ENCODE peak calls at places on chromosomes 2 and 18, in nine cellular contexts. I is gastrocnemius medialis, B is breast epithelium, W is K562, A is Peyer's patch, X is A549, E is upper lobe of left lung, S is NB4, O is tibial nerve. D is an unnamed sample.

GRCh38 chr2:10599921-10600320 is 89.9 kb downstream of the NOL10 start:
- DNase-seq in A (no peak), E (no peak), I (no peak), S (no peak), O (no peak), X (no peak), B (no peak), W (no peak), D (no peak)

GRCh38 chr2:204948822-204949221 is 403.5 kb downstream of the PARD3B start:
- DNase-seq in I (no peak), W (no peak), X (no peak), E (no peak), A (no peak), B (no peak), O (no peak), S (no peak), D (no peak)

GRCh38 chr18:41113885-41114482 is 841.0 kb upstream of the PIK3C3 start:
- DNase-seq in X (no peak), A (no peak), W (no peak), E (no peak), I (no peak), O (no peak), S (no peak), B (no peak), D (no peak)

GRCh38 chr2:207767461-207768167 is 2.1 kb downstream of the FZD5 start:
- DNase-seq in O (no peak), A (peak), E (peak), X (peak), I (no peak), B (no peak), S (no peak), W (no peak), D (no peak)

GRCh38 chr18:47283476-47283875 is 32.0 kb upstream of the SKOR2 start:
- DNase-seq in O (no peak), X (peak), B (no peak), A (no peak), I (no peak), W (peak), E (no peak), S (peak), D (no peak)

GRCh38 chr2:30046396-30046795 is 100.4 kb upstream of the YPEL5 start:
- DNase-seq in S (no peak), W (no peak), I (no peak), O (no peak), X (no peak), A (no peak), B (no peak), E (no peak), D (no peak)

GRCh38 chr2:218891275-218892135 is 10.9 kb downstream of the WNT10A start:
- DNase-seq in O (no peak), E (no peak), W (no peak), X (no peak), B (no peak), A (no peak), I (no peak), S (no peak), D (no peak)

GRCh38 chr18:69401475-69402218 is 959 bp downstream of the DOK6 start:
- DNase-seq in I (no peak), W (no peak), B (no peak), O (no peak), S (no peak), E (no peak), A (no peak), X (peak), D (no peak)

GRCh38 chr2:201964631-201965206 is 68.9 kb upstream of the FZD7 start:
- DNase-seq in B (no peak), I (no peak), A (no peak), E (no peak), W (no peak), O (no peak), X (no peak), S (no peak), D (no peak)

GRCh38 chr2:46075848-46076247 is 221.4 kb upstream of the EPAS1 start:
- DNase-seq in I (no peak), B (no peak), E (no peak), W (no peak), S (no peak), X (no peak), O (no peak), A (no peak), D (no peak)

DNA sequence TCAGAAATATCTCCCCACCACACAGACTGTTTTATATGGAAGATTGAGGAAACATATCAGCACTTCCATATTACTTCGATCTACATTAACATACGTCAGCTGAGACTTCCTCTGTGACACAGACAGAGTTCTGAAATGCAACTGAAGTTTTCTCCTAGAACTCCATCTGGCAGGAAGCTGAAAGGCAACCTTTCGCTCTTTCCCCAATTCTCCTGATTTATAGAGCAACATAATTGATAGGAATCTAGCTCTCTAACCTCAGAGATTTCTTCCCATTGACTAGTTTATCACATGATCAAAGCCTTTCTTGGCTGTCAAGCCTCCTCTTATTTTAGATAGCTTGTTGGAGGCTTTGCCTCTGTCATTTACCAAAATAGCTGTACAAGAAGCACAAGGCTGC is 806.7 kb upstream of the CHAC2 start:
- DNase-seq in W (no peak), S (no peak), X (no peak), I (no peak), O (no peak), B (no peak), A (no peak), E (no peak), D (no peak)
- TF ChIP-seq POLR2A in W (no peak), S (no peak), X (no peak), I (no peak), O (no peak), B (no peak), A (no peak), E (no peak), D (no peak)

GRCh38 chr2:199463000-199463692 is 5.4 kb upstream of the SATB2 start:
- DNase-seq in B (no peak), W (no peak), E (peak), X (peak), O (peak), I (no peak), S (peak), A (peak), D (no peak)
- TF ChIP-seq POLR2A in B (no peak), W (no peak), E (no peak), X (no peak), O (no peak), I (no peak), S (peak), A (peak), D (no peak)

GRCh38 chr18:35040988-35041751 is at the start of gene MAPRE2:
- DNase-seq in W (peak), O (peak), B (peak), X (peak), E (peak), A (peak), S (peak), I (peak), D (peak)

GRCh38 chr18:35040638-35040987 is 600 bp upstream of the MAPRE2 start:
- DNase-seq in O (no peak), E (no peak), B (no peak), A (no peak), X (no peak), I (no peak), S (no peak), W (no peak), D (no peak)

GRCh38 chr18:35043207-35043606 is 2.0 kb downstream of the MAPRE2 start:
- DNase-seq in A (no peak), S (no peak), W (no peak), O (no peak), X (no peak), B (no peak), E (no peak), I (no peak), D (no peak)

GRCh38 chr18:35041752-35042379 is 653 bp downstream of the MAPRE2 start:
- DNase-seq in E (no peak), A (no peak), W (no peak), I (no peak), X (no peak), B (no peak), S (no peak), O (no peak), D (no peak)

DNA sequence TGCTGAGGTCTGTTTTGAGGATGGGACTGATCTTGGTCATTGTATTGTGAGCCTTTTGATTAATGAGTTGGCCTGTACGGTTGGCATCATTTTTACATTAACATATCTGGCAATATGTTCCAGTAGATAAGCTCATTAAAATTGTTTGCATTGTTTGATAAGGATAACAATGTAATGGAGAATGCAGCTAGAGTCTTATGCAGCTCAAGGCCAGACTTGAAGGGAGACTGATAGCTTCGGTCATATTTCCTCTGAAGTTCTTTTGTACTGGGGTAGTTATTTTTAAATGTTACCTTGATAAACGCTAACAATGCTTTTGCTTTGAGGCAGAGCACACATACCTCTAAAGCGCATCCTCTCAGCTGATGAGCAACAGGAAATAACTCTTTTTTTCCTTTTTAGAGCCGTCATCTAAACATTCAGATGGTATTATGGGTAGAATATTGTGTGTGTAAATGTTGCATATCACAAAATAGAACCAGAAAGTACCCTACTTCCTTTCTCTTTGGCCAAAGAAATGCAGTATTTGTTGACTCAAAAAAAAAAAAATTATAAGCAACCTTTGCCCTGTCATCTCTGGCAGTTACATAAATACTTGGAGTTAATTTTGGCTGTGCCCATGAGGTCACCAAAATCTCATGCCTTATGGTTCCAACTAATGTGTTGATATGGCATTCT is 1.3 kb downstream of the MAPRE2 start:
- DNase-seq in W (peak), I (no peak), E (no peak), S (no peak), X (no peak), A (no peak), B (no peak), O (no peak), D (no peak)
- TF ChIP-seq POLR2A in W (no peak), I (no peak), E (no peak), S (no peak), X (no peak), A (no peak), B (no peak), O (no peak), D (no peak)

GRCh38 chr2:230664128-230664527 is 48.5 kb upstream of the CAB39 start:
- DNase-seq in B (no peak), O (no peak), E (peak), X (no peak), S (no peak), A (no peak), I (no peak), W (no peak), D (no peak)

GRCh38 chr2:230666446-230666845 is 46.2 kb upstream of the CAB39 start:
- DNase-seq in X (no peak), S (no peak), O (no peak), B (no peak), W (no peak), E (no peak), A (no peak), I (no peak), D (no peak)

GRCh38 chr2:230664844-230665243 is 47.8 kb upstream of the CAB39 start:
- DNase-seq in B (no peak), A (no peak), E (no peak), S (no peak), I (no peak), W (no peak), X (no peak), O (no peak), D (no peak)

GRCh38 chr2:230666885-230667712 is 45.5 kb upstream of the CAB39 start:
- DNase-seq in I (peak), X (no peak), O (no peak), E (peak), S (peak), A (no peak), B (no peak), W (no peak), D (no peak)

DNA sequence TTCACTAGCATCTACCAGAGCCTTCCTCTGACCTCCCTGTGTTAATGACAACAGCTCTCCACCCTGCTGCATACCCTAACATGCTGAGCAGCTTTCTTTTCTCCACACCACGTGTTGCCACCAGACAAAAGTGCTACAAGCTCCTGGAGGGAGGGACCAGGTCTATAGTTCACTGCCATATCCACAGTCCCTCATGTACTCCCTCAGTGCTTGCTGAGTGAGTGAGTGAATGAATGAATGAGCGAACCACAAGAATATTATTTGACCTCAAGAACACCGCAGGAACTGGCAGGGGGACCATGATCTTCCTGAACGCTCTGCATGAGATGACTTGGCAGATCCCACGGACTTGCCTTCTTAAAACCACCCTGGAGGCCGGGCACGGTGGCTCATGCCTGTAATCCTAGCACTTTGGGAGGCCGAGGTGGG is 47.4 kb upstream of the CAB39 start:
- DNase-seq in O (no peak), S (peak), X (no peak), A (no peak), W (no peak), I (no peak), E (peak), B (no peak), D (no peak)
- TF ChIP-seq POLR2A in O (no peak), S (no peak), X (no peak), A (no peak), W (no peak), I (no peak), E (no peak), B (no peak), D (no peak)

DNA sequence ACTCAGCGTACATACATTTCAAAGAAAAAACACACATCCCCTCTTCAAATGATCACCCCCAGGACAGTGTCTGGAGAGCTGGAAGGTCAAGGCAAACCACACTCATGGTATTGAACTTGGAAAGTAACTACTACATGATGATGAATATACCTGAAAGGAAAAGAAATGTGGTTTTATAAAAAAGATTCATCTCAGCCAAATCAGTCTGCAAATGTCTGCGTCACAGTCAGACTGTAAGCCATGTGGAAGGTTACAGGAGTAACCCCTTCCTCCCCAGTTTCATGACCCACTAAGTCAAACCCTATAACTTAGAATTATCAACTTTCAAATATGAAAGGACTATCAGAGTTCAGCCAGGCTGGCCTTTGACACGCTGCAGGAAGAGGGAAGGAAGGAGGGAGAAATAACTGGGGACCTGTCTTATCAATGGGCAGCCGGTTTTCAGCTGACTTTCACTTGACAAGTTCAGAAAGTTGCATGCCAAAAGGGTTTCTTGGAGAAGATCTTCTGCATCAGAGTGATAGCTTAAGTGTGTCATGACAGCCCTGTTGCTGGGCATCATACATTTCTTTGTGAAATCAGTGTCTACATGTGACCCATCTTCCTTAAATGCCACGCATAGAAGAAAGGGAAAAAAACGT is 7.0 kb upstream of the BMP10 start:
- DNase-seq in E (no peak), S (no peak), B (no peak), O (no peak), W (no peak), X (no peak), A (no peak), I (no peak), D (no peak)
- TF ChIP-seq POLR2A in E (no peak), S (no peak), B (no peak), O (no peak), W (no peak), X (no peak), A (no peak), I (no peak), D (no peak)

GRCh38 chr2:241858206-241859016 is at the start of gene PDCD1:
- DNase-seq in I (no peak), S (no peak), X (no peak), O (no peak), E (no peak), B (no peak), A (no peak), W (peak), D (no peak)

GRCh38 chr2:241859017-241859435 is 332 bp upstream of the PDCD1 start:
- DNase-seq in S (no peak), I (no peak), B (no peak), A (no peak), W (peak), O (no peak), E (no peak), X (no peak), D (no peak)

GRCh38 chr2:241861264-241861663 is 2.6 kb upstream of the PDCD1 start:
- DNase-seq in O (no peak), B (no peak), S (no peak), X (no peak), E (no peak), A (no peak), W (no peak), I (no peak), D (no peak)

GRCh38 chr2:241860184-241861078 is 1.7 kb upstream of the PDCD1 start:
- DNase-seq in A (no peak), E (no peak), S (no peak), B (no peak), W (peak), X (no peak), I (no peak), O (no peak), D (no peak)

DNA sequence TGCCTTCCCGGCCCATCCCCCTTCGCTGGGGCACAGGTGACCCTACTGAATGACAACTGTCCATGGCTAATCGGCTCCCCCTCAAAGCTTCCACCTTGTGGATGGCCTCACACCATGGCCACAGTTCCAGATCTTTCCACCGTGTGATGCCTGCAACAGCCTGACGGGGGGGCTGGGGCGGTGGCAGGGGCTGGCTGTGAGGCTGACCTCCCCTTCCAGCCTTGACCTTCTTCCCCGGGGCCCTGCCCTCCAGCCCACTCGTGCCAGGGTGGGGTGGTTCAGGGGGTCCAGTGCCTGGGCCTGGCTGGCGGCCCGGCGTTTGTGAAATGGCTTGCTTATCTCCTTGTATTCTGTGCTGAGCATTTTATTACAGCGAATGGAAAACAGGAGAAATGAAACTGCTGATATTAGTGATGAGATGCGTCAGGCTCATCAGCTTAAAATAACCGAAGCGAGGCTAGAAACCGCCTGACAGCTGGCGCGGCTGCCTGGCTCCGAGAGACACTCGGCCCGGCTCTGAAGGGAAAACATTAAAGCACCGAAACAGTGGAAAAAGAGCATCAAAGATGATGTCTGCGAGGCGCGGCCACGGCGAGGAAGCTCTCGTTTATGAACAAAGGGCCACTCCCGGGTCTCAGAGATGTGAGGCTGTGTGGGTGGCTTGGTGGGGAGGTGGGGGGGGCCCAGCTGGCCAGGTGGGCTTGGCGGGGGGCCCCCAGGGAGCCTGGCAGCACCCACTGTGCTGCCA is 916 bp upstream of the PDCD1 start:
- DNase-seq in W (peak), E (no peak), I (no peak), X (no peak), S (no peak), O (peak), B (no peak), A (no peak), D (peak)
- TF ChIP-seq POLR2A in W (no peak), E (no peak), I (peak), X (no peak), S (no peak), O (no peak), B (no peak), A (peak), D (no peak)